ENCODE peak calls at places on chromosomes 12 and 14, in seven cellular contexts. One of them, this sample, is unnamed.

GRCh38 chr14:104437703-104438102 is 141.9 kb upstream of the C14orf180 start:
- DNase-seq in transverse colon: no peak
- DNase-seq in PC-3: no peak
- DNase-seq in stimulated activated CD4-positive, alpha-beta T cell treated with anti-CD3 and anti-CD28 coated beads, Interleukin-15, amount 100 ng/mL, for 24 hours: no peak
- DNase-seq in nucleus accumbens: no peak
- DNase-seq in AG04450: no peak
- DNase-seq in stimulated activated naive CD4-positive, alpha-beta T cell: no peak
- DNase-seq in this sample: no peak

GRCh38 chr12:50618864-50619609 is 114.3 kb downstream of the DIP2B start:
- DNase-seq in stimulated activated CD4-positive, alpha-beta T cell treated with anti-CD3 and anti-CD28 coated beads, Interleukin-15, amount 100 ng/mL, for 24 hours: no peak
- DNase-seq in stimulated activated naive CD4-positive, alpha-beta T cell: no peak
- DNase-seq in nucleus accumbens: no peak
- DNase-seq in PC-3: peak; percentile 68
- DNase-seq in AG04450: no peak
- DNase-seq in transverse colon: peak; percentile 52
- DNase-seq in this sample: no peak

GRCh38 chr14:44914849-44915248 is 46.9 kb downstream of the KLHL28 start:
- DNase-seq in AG04450: no peak
- DNase-seq in nucleus accumbens: no peak
- DNase-seq in stimulated activated CD4-positive, alpha-beta T cell treated with anti-CD3 and anti-CD28 coated beads, Interleukin-15, amount 100 ng/mL, for 24 hours: no peak
- DNase-seq in stimulated activated naive CD4-positive, alpha-beta T cell: no peak
- DNase-seq in PC-3: peak; percentile 12
- DNase-seq in transverse colon: no peak
- DNase-seq in this sample: no peak

GRCh38 chr12:6376965-6377666 is 1.8 kb upstream of the SCNN1A start:
- DNase-seq in nucleus accumbens: no peak
- DNase-seq in AG04450: no peak
- DNase-seq in PC-3: no peak
- DNase-seq in stimulated activated naive CD4-positive, alpha-beta T cell: peak; percentile 43
- DNase-seq in stimulated activated CD4-positive, alpha-beta T cell treated with anti-CD3 and anti-CD28 coated beads, Interleukin-15, amount 100 ng/mL, for 24 hours: no peak
- DNase-seq in transverse colon: peak; percentile 24
- DNase-seq in this sample: peak; percentile 24

GRCh38 chr12:53053223-53054111 is 3.6 kb downstream of the TNS2 start:
- DNase-seq in nucleus accumbens: peak; percentile 71
- DNase-seq in AG04450: no peak
- DNase-seq in PC-3: peak; percentile 87
- DNase-seq in transverse colon: peak; percentile 90
- DNase-seq in stimulated activated naive CD4-positive, alpha-beta T cell: peak; percentile 63
- DNase-seq in stimulated activated CD4-positive, alpha-beta T cell treated with anti-CD3 and anti-CD28 coated beads, Interleukin-15, amount 100 ng/mL, for 24 hours: peak; percentile 64
- DNase-seq in this sample: peak; percentile 84

GRCh38 chr12:132672678-132673077 is 14.5 kb downstream of the POLE start:
- DNase-seq in PC-3: no peak
- DNase-seq in nucleus accumbens: no peak
- DNase-seq in stimulated activated CD4-positive, alpha-beta T cell treated with anti-CD3 and anti-CD28 coated beads, Interleukin-15, amount 100 ng/mL, for 24 hours: no peak
- DNase-seq in transverse colon: no peak
- DNase-seq in AG04450: no peak
- DNase-seq in stimulated activated naive CD4-positive, alpha-beta T cell: no peak
- DNase-seq in this sample: no peak

GRCh38 chr14:38226366-38226765 is 18.7 kb downstream of the SSTR1 start:
- DNase-seq in AG04450: no peak
- DNase-seq in PC-3: no peak
- DNase-seq in transverse colon: no peak
- DNase-seq in nucleus accumbens: no peak
- DNase-seq in stimulated activated CD4-positive, alpha-beta T cell treated with anti-CD3 and anti-CD28 coated beads, Interleukin-15, amount 100 ng/mL, for 24 hours: no peak
- DNase-seq in stimulated activated naive CD4-positive, alpha-beta T cell: no peak
- DNase-seq in this sample: no peak

GRCh38 chr12:122790393-122791075 is 16.2 kb downstream of the CCDC62 start:
- DNase-seq in PC-3: no peak
- DNase-seq in transverse colon: no peak
- DNase-seq in stimulated activated naive CD4-positive, alpha-beta T cell: no peak
- DNase-seq in nucleus accumbens: no peak
- DNase-seq in stimulated activated CD4-positive, alpha-beta T cell treated with anti-CD3 and anti-CD28 coated beads, Interleukin-15, amount 100 ng/mL, for 24 hours: no peak
- DNase-seq in AG04450: no peak
- DNase-seq in this sample: no peak

GRCh38 chr12:78885466-78885865 is 20.9 kb downstream of the SYT1 start:
- DNase-seq in PC-3: no peak
- DNase-seq in AG04450: no peak
- DNase-seq in transverse colon: no peak
- DNase-seq in nucleus accumbens: no peak
- DNase-seq in stimulated activated CD4-positive, alpha-beta T cell treated with anti-CD3 and anti-CD28 coated beads, Interleukin-15, amount 100 ng/mL, for 24 hours: no peak
- DNase-seq in stimulated activated naive CD4-positive, alpha-beta T cell: no peak
- DNase-seq in this sample: no peak

GRCh38 chr12:111616177-111616623 is 17.1 kb upstream of the ATXN2 start:
- DNase-seq in PC-3: no peak
- DNase-seq in stimulated activated naive CD4-positive, alpha-beta T cell: no peak
- DNase-seq in nucleus accumbens: no peak
- DNase-seq in AG04450: no peak
- DNase-seq in stimulated activated CD4-positive, alpha-beta T cell treated with anti-CD3 and anti-CD28 coated beads, Interleukin-15, amount 100 ng/mL, for 24 hours: no peak
- DNase-seq in transverse colon: peak; percentile 12
- DNase-seq in this sample: no peak

GRCh38 chr14:41167040-41167439 is 439.6 kb upstream of the LRFN5 start:
- DNase-seq in AG04450: no peak
- DNase-seq in stimulated activated CD4-positive, alpha-beta T cell treated with anti-CD3 and anti-CD28 coated beads, Interleukin-15, amount 100 ng/mL, for 24 hours: no peak
- DNase-seq in stimulated activated naive CD4-positive, alpha-beta T cell: no peak
- DNase-seq in nucleus accumbens: no peak
- DNase-seq in transverse colon: no peak
- DNase-seq in PC-3: no peak
- DNase-seq in this sample: no peak

GRCh38 chr14:74293621-74294020 is 9.1 kb downstream of the ABCD4 start:
- DNase-seq in stimulated activated CD4-positive, alpha-beta T cell treated with anti-CD3 and anti-CD28 coated beads, Interleukin-15, amount 100 ng/mL, for 24 hours: no peak
- DNase-seq in stimulated activated naive CD4-positive, alpha-beta T cell: no peak
- DNase-seq in AG04450: no peak
- DNase-seq in transverse colon: no peak
- DNase-seq in nucleus accumbens: no peak
- DNase-seq in PC-3: no peak
- DNase-seq in this sample: no peak

GRCh38 chr14:91284791-91285548 is 40.5 kb upstream of the GPR68 start:
- DNase-seq in AG04450: no peak
- DNase-seq in PC-3: no peak
- DNase-seq in stimulated activated naive CD4-positive, alpha-beta T cell: no peak
- DNase-seq in transverse colon: no peak
- DNase-seq in stimulated activated CD4-positive, alpha-beta T cell treated with anti-CD3 and anti-CD28 coated beads, Interleukin-15, amount 100 ng/mL, for 24 hours: no peak
- DNase-seq in nucleus accumbens: no peak
- DNase-seq in this sample: no peak

GRCh38 chr14:54189358-54190354 is 207.2 kb upstream of the CDKN3 start:
- DNase-seq in PC-3: peak; percentile 94
- DNase-seq in transverse colon: no peak
- DNase-seq in nucleus accumbens: no peak
- DNase-seq in stimulated activated CD4-positive, alpha-beta T cell treated with anti-CD3 and anti-CD28 coated beads, Interleukin-15, amount 100 ng/mL, for 24 hours: no peak
- DNase-seq in AG04450: no peak
- DNase-seq in stimulated activated naive CD4-positive, alpha-beta T cell: no peak
- DNase-seq in this sample: no peak

GRCh38 chr12:124927325-124928094 is 13.1 kb upstream of the UBC start:
- DNase-seq in PC-3: peak; percentile 97
- DNase-seq in stimulated activated CD4-positive, alpha-beta T cell treated with anti-CD3 and anti-CD28 coated beads, Interleukin-15, amount 100 ng/mL, for 24 hours: peak; percentile 93
- DNase-seq in nucleus accumbens: no peak
- DNase-seq in stimulated activated naive CD4-positive, alpha-beta T cell: no peak
- DNase-seq in transverse colon: peak; percentile 95
- DNase-seq in AG04450: no peak
- DNase-seq in this sample: peak; percentile 95

GRCh38 chr12:96241484-96242256 is 47.5 kb downstream of the ELK3 start:
- DNase-seq in nucleus accumbens: peak; percentile 36
- DNase-seq in stimulated activated CD4-positive, alpha-beta T cell treated with anti-CD3 and anti-CD28 coated beads, Interleukin-15, amount 100 ng/mL, for 24 hours: peak; percentile 51
- DNase-seq in stimulated activated naive CD4-positive, alpha-beta T cell: peak; percentile 67
- DNase-seq in PC-3: no peak
- DNase-seq in transverse colon: peak; percentile 42
- DNase-seq in AG04450: no peak
- DNase-seq in this sample: no peak

GRCh38 chr14:50758945-50759344 is 72.0 kb downstream of the NIN start:
- DNase-seq in PC-3: no peak
- DNase-seq in AG04450: no peak
- DNase-seq in stimulated activated naive CD4-positive, alpha-beta T cell: no peak
- DNase-seq in stimulated activated CD4-positive, alpha-beta T cell treated with anti-CD3 and anti-CD28 coated beads, Interleukin-15, amount 100 ng/mL, for 24 hours: no peak
- DNase-seq in nucleus accumbens: no peak
- DNase-seq in transverse colon: no peak
- DNase-seq in this sample: no peak

This sample was measured in stomach.